ENCODE peak calls at places on chromosomes 2 and 18, in seven cellular contexts. R is neuronal stem cell, E is neural progenitor cell, K is IMR-90, D is Peyer's patch, Z is heart right ventricle, A is thoracic aorta. G is an unnamed sample.

GRCh38 chr2:62663443-62663842 is 42.1 kb upstream of the EHBP1 start:
- DNase-seq in Z (no peak), K (peak; percentile 91), E (no peak), A (no peak), D (no peak), R (no peak), G (no peak)

GRCh38 chr18:2878656-2879330 is 32.0 kb downstream of the EMILIN2 start:
- DNase-seq in R (no peak), Z (no peak), K (no peak), D (no peak), E (no peak), A (no peak), G (no peak)

GRCh38 chr2:1824202-1824905 is 80.0 kb upstream of the PXDN start:
- DNase-seq in Z (no peak), A (peak; percentile 71), E (no peak), K (no peak), R (no peak), D (no peak), G (no peak)

GRCh38 chr2:31270136-31270535 is 36.2 kb downstream of the EHD3 start:
- DNase-seq in K (peak; percentile 76), E (no peak), D (no peak), Z (no peak), R (no peak), A (no peak), G (no peak)

GRCh38 chr2:38264649-38265322 is 112.3 kb downstream of the ATL2 start:
- DNase-seq in R (no peak), Z (no peak), D (no peak), A (no peak), E (no peak), K (no peak), G (no peak)

GRCh38 chr18:37299471-37300304 is 265.9 kb downstream of the CELF4 start:
- DNase-seq in Z (peak; percentile 71), K (peak; percentile 93), R (no peak), E (no peak), A (peak; percentile 83), D (peak; percentile 25), G (peak; percentile 90)

GRCh38 chr2:205696541-205697441 is 14.5 kb downstream of the NRP2 start:
- DNase-seq in Z (no peak), D (no peak), R (no peak), E (peak; percentile 57), K (peak; percentile 63), A (no peak), G (no peak)

GRCh38 chr18:79585395-79586370 is 93.9 kb upstream of the CTDP1 start:
- DNase-seq in A (no peak), R (no peak), D (no peak), Z (no peak), K (no peak), E (no peak), G (peak; percentile 57)

GRCh38 chr2:228938629-228939028 is 332.5 kb downstream of the PID1 start:
- DNase-seq in R (no peak), Z (no peak), E (no peak), A (no peak), D (no peak), K (no peak), G (no peak)

GRCh38 chr18:73556904-73557303 is 590.7 kb downstream of the FBXO15 start:
- DNase-seq in A (no peak), E (no peak), K (no peak), Z (no peak), D (no peak), R (no peak), G (no peak)

GRCh38 chr18:42675810-42676209 is 439.7 kb downstream of the RIT2 start:
- DNase-seq in A (no peak), R (no peak), E (no peak), D (no peak), K (no peak), Z (no peak), G (no peak)

GRCh38 chr2:207632575-207633492 is 7.6 kb upstream of the METTL21A start:
- DNase-seq in D (no peak), E (no peak), K (peak; percentile 58), Z (no peak), A (no peak), R (no peak), G (no peak)

GRCh38 chr2:233349005-233349998 is 5.0 kb upstream of the DGKD start:
- DNase-seq in K (peak; percentile 19), R (no peak), E (no peak), A (no peak), D (peak; percentile 84), Z (peak; percentile 46), G (peak; percentile 61)

GRCh38 chr2:10526281-10526680 is 78.2 kb upstream of the ODC1 start:
- DNase-seq in D (no peak), Z (no peak), R (no peak), E (no peak), K (no peak), A (no peak), G (no peak)

GRCh38 chr18:47453038-47453437 is 201.6 kb upstream of the SKOR2 start:
- DNase-seq in D (no peak), K (no peak), Z (no peak), A (no peak), E (no peak), R (no peak), G (no peak)

GRCh38 chr2:36371963-36372391 is 16.4 kb downstream of the CRIM1 start:
- DNase-seq in R (no peak), Z (no peak), K (peak; percentile 84), E (peak; percentile 71), D (no peak), A (no peak), G (no peak)

GRCh38 chr2:211534655-211535054 is 978.3 kb downstream of the CPS1 start:
- DNase-seq in A (no peak), K (no peak), R (no peak), Z (no peak), D (no peak), E (peak; percentile 5), G (no peak)

GRCh38 chr18:36015629-36016028 is 43.1 kb downstream of the RMP24 start:
- DNase-seq in Z (no peak), R (no peak), A (no peak), E (no peak), D (no peak), K (no peak), G (no peak)

GRCh38 chr18:1541478-1541877 is 636.8 kb downstream of the ADCYAP1 start:
- DNase-seq in K (no peak), R (no peak), D (no peak), E (no peak), Z (no peak), A (no peak), G (no peak)

GRCh38 chr2:151649966-151650365 is 84.3 kb downstream of the NEB start:
- DNase-seq in E (no peak), D (no peak), R (no peak), K (no peak), Z (no peak), A (no peak), G (no peak)

GRCh38 chr2:222548997-222549396 is 106.9 kb downstream of the FARSB start:
- DNase-seq in A (no peak), R (peak; percentile 65), Z (no peak), E (peak; percentile 83), K (no peak), D (no peak), G (no peak)

GRCh38 chr18:35713545-35713944 is 132.0 kb downstream of the GALNT1 start:
- DNase-seq in E (no peak), K (peak; percentile 39), Z (no peak), R (no peak), A (no peak), D (no peak), G (no peak)

GRCh38 chr2:26013668-26014067 is 20.2 kb upstream of the RAB10 start:
- DNase-seq in A (no peak), Z (no peak), D (no peak), K (no peak), E (no peak), R (no peak), G (no peak)

GRCh38 chr2:26011609-26011989 is 22.3 kb upstream of the RAB10 start:
- DNase-seq in A (no peak), R (no peak), E (no peak), Z (no peak), K (no peak), D (no peak), G (no peak)

GRCh38 chr2:26009567-26009963 is 24.3 kb upstream of the RAB10 start:
- DNase-seq in D (no peak), E (no peak), R (no peak), A (no peak), K (no peak), Z (no peak), G (no peak)

GRCh38 chr2:26010943-26011342 is 22.9 kb upstream of the RAB10 start:
- DNase-seq in Z (no peak), D (no peak), A (no peak), R (no peak), E (no peak), K (no peak), G (no peak)

GRCh38 chr2:26011990-26012856 is 21.7 kb upstream of the RAB10 start:
- DNase-seq in Z (peak; percentile 53), E (peak; percentile 91), D (no peak), A (no peak), K (peak; percentile 81), R (peak; percentile 64), G (peak; percentile 66)
- H3K4me1 ChIP-seq in Z (peaks cover 6% of the 10 kb centered on the region), E (peaks cover 20% of the 10 kb centered on the region), D (peaks cover 17% of the 10 kb centered on the region), A (peaks cover 30% of the 10 kb centered on the region), K (peaks cover 16% of the 10 kb centered on the region), R (peaks cover 13% of the 10 kb centered on the region), G (no peaks in the 10 kb centered on the region)

GRCh38 chr2:227164745-227165350 is 424 bp downstream of the COL4A3 start:
- DNase-seq in D (peak; percentile 80), A (no peak), R (peak; percentile 17), K (no peak), E (peak; percentile 52), Z (peak; percentile 20), G (peak; percentile 73)
- H3K4me3 ChIP-seq in D (peak overlapping the region; percentile 49), A (peak overlapping the region; percentile 93), R (peak overlapping the region; percentile 80), K (no peak overlapping the region), E (peak overlapping the region; percentile 71), Z (peak overlapping the region; percentile 66), G (peak overlapping the region; percentile 84)

DNA sequence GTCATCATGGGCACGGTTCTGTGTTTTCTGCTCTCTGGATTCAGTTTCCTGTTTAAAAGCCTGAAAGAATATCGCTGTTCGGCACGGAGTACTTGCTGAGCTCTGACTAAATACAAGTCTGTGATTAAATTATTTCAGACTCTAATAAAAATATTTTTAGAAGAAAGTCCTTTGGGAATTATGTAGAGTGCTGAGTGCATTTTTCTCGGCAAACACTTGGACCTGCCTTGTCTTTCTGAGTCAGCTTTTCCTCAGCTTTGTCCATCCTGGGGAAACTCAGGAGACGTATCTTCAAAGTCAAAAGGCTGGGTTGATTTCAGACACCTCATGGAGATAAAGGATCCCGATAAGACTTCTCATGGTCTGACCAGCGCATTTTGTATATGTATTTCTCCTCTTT is 45.9 kb downstream of the IL1R2 start:
- DNase-seq in D (no peak), A (no peak), Z (no peak), E (no peak), R (no peak), K (no peak), G (peak; percentile 21)
- H3K27ac ChIP-seq in D (peak overlapping the region; percentile 65), A (peak overlapping the region; percentile 83), Z (peak overlapping the region; percentile 70), E (no peak overlapping the region), R (no peak overlapping the region), K (no peak overlapping the region), G (peak overlapping the region; percentile 65)

DNA sequence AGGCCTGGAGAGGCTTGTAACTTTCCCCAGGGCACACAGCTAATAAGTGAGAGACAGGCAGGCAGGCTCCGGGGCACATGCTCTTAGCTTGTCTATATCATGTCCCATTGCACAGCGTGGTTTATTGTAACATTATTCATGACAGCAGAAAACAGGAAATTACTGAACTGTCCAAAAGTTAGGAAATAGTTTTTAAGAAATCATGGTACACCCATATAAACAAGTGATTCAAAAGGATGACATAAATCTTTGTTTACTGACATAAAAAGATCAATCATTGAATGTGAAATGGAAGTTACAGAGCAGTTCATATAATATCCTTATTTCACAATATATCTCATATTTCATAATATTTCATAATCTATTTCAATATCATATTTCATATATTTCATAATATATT is 34.3 kb upstream of the TXNDC2 start:
- DNase-seq in D (no peak), E (no peak), R (no peak), Z (no peak), A (no peak), K (no peak), G (no peak)
- H3K4me1 ChIP-seq in D (peaks cover 6% of the 10 kb centered on the region), E (peaks cover 7% of the 10 kb centered on the region), R (no peaks in the 10 kb centered on the region), Z (peaks cover 21% of the 10 kb centered on the region), A (peaks cover 35% of the 10 kb centered on the region), K (peaks cover 9% of the 10 kb centered on the region), G (peaks cover 8% of the 10 kb centered on the region)